ENCODE peak calls at places on chromosome X, in ten cellular contexts. Y is suprapubic skin, I is GM12878, K is uterus, Q is thyroid gland, S is IMR-90, Z is vagina, P is right lobe of liver, L is breast epithelium, N is stomach. G is an unnamed sample. For H3K4me1, the result is how much of the 10 kb centered on the place peaks cover.

GRCh38 chrX:12977761-12978204 is 2.9 kb downstream of the TMSB4X start:
- DNase-seq in S (no peak), Y (no peak), N (no peak), P (no peak), K (no peak), Q (no peak), L (no peak), I (no peak), Z (no peak), G (no peak)

GRCh38 chrX:43644124-43644701 is 11.9 kb upstream of the MAOA start:
- DNase-seq in L (no peak), S (peak), N (no peak), Y (no peak), K (peak), P (no peak), I (no peak), Q (no peak), Z (no peak), G (no peak)

GRCh38 chrX:11890843-11891514 is 132.9 kb downstream of the MSL3 start:
- DNase-seq in I (no peak), Y (peak), N (no peak), Q (no peak), S (no peak), K (no peak), L (no peak), P (no peak), Z (no peak), G (no peak)

GRCh38 chrX:48939417-48940228 is 17.8 kb downstream of the OTUD5 start:
- DNase-seq in I (peak), Y (no peak), S (no peak), Q (no peak), Z (no peak), P (no peak), K (no peak), L (no peak), N (no peak), G (no peak)

GRCh38 chrX:48910926-48911406 is 480 bp downstream of the SLC35A2 start:
- DNase-seq in Z (no peak), L (no peak), P (no peak), N (no peak), I (no peak), S (peak), K (no peak), Q (no peak), Y (no peak), G (no peak)

GRCh38 chrX:84907324-84907946 is 96.2 kb upstream of the APOOL start:
- DNase-seq in P (no peak), Q (no peak), L (no peak), K (no peak), N (no peak), I (no peak), S (peak), Y (no peak), Z (no peak), G (no peak)

GRCh38 chrX:53714580-53715335 is 28.2 kb upstream of the HUWE1 start:
- DNase-seq in Y (no peak), N (peak), P (no peak), I (peak), L (peak), S (peak), Q (peak), K (no peak), Z (no peak), G (peak)

GRCh38 chrX:20418379-20418778 is 151.7 kb upstream of the RPS6KA3 start:
- DNase-seq in S (no peak), N (no peak), Z (no peak), Y (no peak), P (no peak), I (no peak), Q (no peak), K (no peak), L (no peak), G (peak)

GRCh38 chrX:2596856-2597255 is 94.2 kb upstream of the CD99 start:
- DNase-seq in S (no peak), K (no peak), Y (no peak), Q (no peak), P (no peak), Z (no peak), I (no peak), L (no peak), N (no peak), G (no peak)

GRCh38 chrX:134186362-134187121 is 50.4 kb upstream of the CCDC160 start:
- DNase-seq in P (no peak), Z (no peak), Q (peak), I (peak), K (no peak), N (no peak), S (no peak), Y (no peak), L (no peak), G (no peak)

GRCh38 chrX:80098038-80098437 is 83.5 kb downstream of the TBX22 start:
- DNase-seq in L (no peak), P (no peak), I (no peak), Z (no peak), Q (no peak), K (no peak), S (no peak), Y (no peak), N (no peak), G (no peak)

GRCh38 chrX:104913348-104913747 is 307.1 kb downstream of the TEX13A start:
- DNase-seq in Y (no peak), N (no peak), I (no peak), Q (no peak), Z (no peak), K (no peak), S (no peak), P (no peak), L (no peak), G (no peak)

GRCh38 chrX:70476934-70477733 is 32.5 kb downstream of the DLG3 start:
- DNase-seq in Q (peak), Y (no peak), K (peak), N (peak), I (no peak), P (no peak), S (peak), Z (no peak), L (no peak), G (peak)

GRCh38 chrX:97637289-97637688 is 753.6 kb downstream of the RPA4 start:
- DNase-seq in Z (no peak), Q (no peak), I (no peak), P (no peak), S (no peak), L (no peak), Y (no peak), N (no peak), K (no peak), G (no peak)

GRCh38 chrX:47226531-47227333 is 6.1 kb upstream of the USP11 start:
- DNase-seq in Y (peak), L (no peak), K (no peak), Z (no peak), I (no peak), Q (no peak), S (no peak), P (no peak), N (no peak), G (no peak)

GRCh38 chrX:40108959-40109287 is 11.2 kb upstream of the BCOR start:
- DNase-seq in K (peak), N (peak), I (no peak), P (peak), Z (no peak), S (peak), L (peak), Q (peak), Y (peak), G (peak)

GRCh38 chrX:17500145-17500579 is 125.2 kb downstream of the NHS start:
- DNase-seq in K (no peak), P (no peak), S (peak), I (no peak), Y (no peak), Q (no peak), Z (no peak), N (peak), L (no peak), G (no peak)

GRCh38 chrX:118540342-118540741 is 44.7 kb downstream of the DOCK11 start:
- DNase-seq in K (no peak), P (no peak), Z (no peak), N (no peak), Y (no peak), I (no peak), Q (no peak), S (no peak), L (no peak), G (no peak)

GRCh38 chrX:112941209-112941788 is 100.7 kb upstream of the AMOT start:
- DNase-seq in Q (no peak), N (no peak), I (peak), K (no peak), Y (no peak), Z (no peak), P (no peak), S (peak), L (no peak), G (no peak)

GRCh38 chrX:57156397-57157049 is 19.3 kb upstream of the SPIN2A start:
- DNase-seq in I (no peak), Q (peak), K (no peak), L (no peak), Y (no peak), P (no peak), S (peak), N (peak), Z (no peak), G (peak)

GRCh38 chrX:154399527-154400368 is 1.6 kb downstream of the RPL10 start:
- DNase-seq in N (no peak), Q (no peak), S (no peak), P (no peak), Y (no peak), Z (no peak), K (no peak), L (no peak), I (no peak), G (no peak)

GRCh38 chrX:80423744-80424143 is 3.5 kb downstream of the TENT5D start:
- DNase-seq in P (no peak), N (no peak), Q (no peak), L (no peak), Y (no peak), K (no peak), Z (no peak), S (no peak), I (no peak), G (no peak)

GRCh38 chrX:147935156-147935758 is 23.5 kb downstream of the FMR1 start:
- DNase-seq in I (no peak), S (no peak), Y (no peak), Q (no peak), N (no peak), Z (no peak), L (no peak), P (no peak), K (no peak), G (no peak)

GRCh38 chrX:139724626-139725025 is 16.7 kb upstream of the MCF2 start:
- DNase-seq in Z (no peak), Q (no peak), S (no peak), P (no peak), Y (no peak), K (no peak), I (no peak), L (no peak), N (no peak), G (no peak)

GRCh38 chrX:104254442-104255115 is at the start of gene ESX1:
- DNase-seq in P (no peak), K (no peak), Q (no peak), I (no peak), Y (no peak), S (no peak), N (no peak), Z (peak), L (no peak), G (no peak)

GRCh38 chrX:119486745-119487144 is 18.5 kb downstream of the SLC25A5 start:
- DNase-seq in Y (no peak), K (no peak), P (no peak), L (no peak), N (no peak), S (no peak), Q (no peak), I (no peak), Z (no peak), G (no peak)

GRCh38 chrX:23742174-23742692 is 843 bp downstream of the ACOT9 start:
- DNase-seq in S (peak), I (no peak), L (no peak), Y (peak), Z (no peak), P (no peak), Q (peak), K (peak), N (peak), G (no peak)

GRCh38 chrX:123764967-123765871 is 32.4 kb upstream of the THOC2 start:
- DNase-seq in K (peak), S (peak), Q (peak), Y (peak), I (no peak), Z (no peak), L (peak), N (peak), P (peak), G (peak)
- H3K4me1 ChIP-seq in K (under half), S (under half), Q (under half), Y (under half), I (under half), Z (under half), L (under half), N (under half), P (under half), G (under half)

GRCh38 chrX:318068-318738 is 393 bp downstream of the GTPBP6 start:
- DNase-seq in S (peak), L (peak), N (peak), Y (peak), K (peak), I (peak), P (peak), Z (no peak), Q (peak), G (peak)
- TF ChIP-seq POLR2A in S (peak), L (peak), N (no peak), Y (peak), K (peak), I (peak), P (peak), Z (no peak), Q (no peak), G (peak)

DNA sequence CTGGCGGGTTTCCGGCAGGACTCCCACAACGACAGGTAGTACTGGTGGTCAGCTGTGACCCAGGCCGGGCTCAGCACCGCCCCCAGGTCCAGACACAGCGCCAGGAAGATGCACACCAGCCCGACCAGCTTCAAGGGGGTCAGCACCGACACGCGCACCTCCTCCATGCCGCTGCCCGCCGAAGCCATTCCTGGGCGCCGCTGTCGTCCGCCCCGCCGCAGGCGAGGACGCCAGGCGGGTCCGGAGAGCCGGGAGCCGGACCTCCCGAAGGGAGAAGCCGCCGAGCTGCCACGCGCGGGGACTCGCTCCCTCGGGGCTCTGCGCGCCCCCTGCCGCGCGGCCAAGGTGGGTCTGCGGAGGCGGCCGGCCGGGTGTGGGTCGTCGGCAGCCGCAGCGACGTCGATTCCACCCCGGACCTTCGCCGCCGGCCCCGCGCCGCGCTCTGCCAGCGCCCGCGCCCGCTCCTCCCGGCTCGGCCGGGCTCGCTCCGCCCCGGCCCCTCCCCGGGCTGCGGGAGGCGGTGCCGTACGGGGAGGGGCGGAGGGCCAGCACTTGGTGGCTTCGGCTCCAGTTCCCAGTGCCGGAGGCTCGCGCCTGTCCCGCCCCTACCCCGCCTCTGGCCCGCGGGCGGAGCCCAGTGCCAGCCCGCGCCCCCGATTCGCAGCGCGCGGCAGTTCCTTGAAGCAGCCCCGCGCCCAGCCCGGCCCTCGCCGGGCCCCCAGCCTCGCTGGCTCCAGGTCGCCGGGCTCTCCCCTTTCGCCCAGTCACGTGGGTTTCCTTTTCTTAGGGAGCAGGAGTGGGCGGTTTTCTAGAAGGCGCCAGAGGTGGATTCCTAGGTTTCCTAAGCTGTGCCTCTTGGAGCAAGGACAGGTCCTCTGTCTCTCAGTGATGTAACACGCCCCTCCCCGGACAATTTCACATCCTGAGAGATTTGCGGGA is at the start of gene TMEM47:
- DNase-seq in S (peak), L (peak), I (no peak), Q (peak), K (peak), Y (peak), N (peak), P (peak), Z (no peak), G (peak)
- H3K4me3 ChIP-seq in S (peak), L (peak), I (no peak), Q (peak), K (peak), Y (peak), N (peak), P (peak), Z (peak), G (peak)

DNA sequence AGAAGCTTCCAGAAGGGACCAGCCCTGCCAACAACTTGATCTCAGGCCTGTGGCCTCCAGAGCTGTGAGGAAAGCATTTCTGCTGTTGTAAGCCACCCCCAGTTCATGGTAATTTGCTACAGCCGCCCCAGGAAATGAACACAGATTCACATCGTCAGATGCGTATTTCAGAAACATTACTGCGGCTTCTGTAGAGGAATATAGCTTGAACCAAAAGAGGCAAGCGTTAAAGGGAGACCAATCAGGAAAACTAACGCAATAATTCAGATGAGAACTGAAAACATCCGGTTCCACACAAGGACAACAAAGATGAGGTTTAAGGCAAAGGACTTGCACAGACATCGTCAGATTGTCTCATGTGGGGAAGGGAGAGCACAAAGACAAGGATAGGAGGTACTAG is 128.4 kb upstream of the TBL1X start:
- DNase-seq in N (no peak), S (no peak), P (no peak), Q (no peak), K (no peak), I (no peak), Y (no peak), L (no peak), Z (no peak), G (no peak)
- H3K4me1 ChIP-seq in N (under half), S (under half), P (under half), Q (under half), K (under half), I (under half), Y (under half), L (under half), Z (under half), G (under half)

G was measured in Peyer's patch.